ENCODE peak calls at places on chromosomes 16 and 17, in four cellular contexts. One of them, this sample, is unnamed.

GRCh38 chr17:14792751-14793150 is 472.4 kb downstream of the PMP22 start:
- DNase-seq in A549: no peak
- DNase-seq in GM12878: no peak
- DNase-seq in HepG2: no peak
- DNase-seq in this sample: no peak

GRCh38 chr17:46853896-46854444 is 2.6 kb downstream of the WNT9B start:
- DNase-seq in A549: no peak
- DNase-seq in GM12878: no peak
- DNase-seq in HepG2: no peak
- DNase-seq in this sample: no peak

GRCh38 chr16:80023865-80024264 is 423.3 kb upstream of the MAF start:
- DNase-seq in A549: peak; percentile 30
- DNase-seq in GM12878: no peak
- DNase-seq in HepG2: peak; percentile 9
- DNase-seq in this sample: no peak

GRCh38 chr17:38454528-38454927 is 26.3 kb downstream of the ARHGAP23 start:
- DNase-seq in A549: peak; percentile 97
- DNase-seq in GM12878: no peak
- DNase-seq in HepG2: no peak
- DNase-seq in this sample: peak; percentile 84

GRCh38 chr17:63406689-63407330 is 39.3 kb downstream of the CYB561 start:
- DNase-seq in A549: peak; percentile 87
- DNase-seq in GM12878: peak; percentile 40
- DNase-seq in HepG2: peak; percentile 92
- DNase-seq in this sample: peak; percentile 82

GRCh38 chr17:3744032-3744431 is 20.3 kb downstream of the HASPIN start:
- DNase-seq in A549: no peak
- DNase-seq in GM12878: no peak
- DNase-seq in HepG2: no peak
- DNase-seq in this sample: no peak

GRCh38 chr17:36094232-36094631 is 4.3 kb upstream of the CCL3 start:
- DNase-seq in A549: no peak
- DNase-seq in GM12878: no peak
- DNase-seq in HepG2: no peak
- DNase-seq in this sample: no peak

GRCh38 chr17:58338907-58339774 is 10.5 kb upstream of the TSPOAP1 start:
- DNase-seq in A549: no peak
- DNase-seq in GM12878: peak; percentile 87
- DNase-seq in HepG2: peak; percentile 38
- DNase-seq in this sample: peak; percentile 79

GRCh38 chr16:56279132-56279531 is 87.8 kb downstream of the GNAO1 start:
- DNase-seq in A549: no peak
- DNase-seq in GM12878: no peak
- DNase-seq in HepG2: no peak
- DNase-seq in this sample: no peak

DNA sequence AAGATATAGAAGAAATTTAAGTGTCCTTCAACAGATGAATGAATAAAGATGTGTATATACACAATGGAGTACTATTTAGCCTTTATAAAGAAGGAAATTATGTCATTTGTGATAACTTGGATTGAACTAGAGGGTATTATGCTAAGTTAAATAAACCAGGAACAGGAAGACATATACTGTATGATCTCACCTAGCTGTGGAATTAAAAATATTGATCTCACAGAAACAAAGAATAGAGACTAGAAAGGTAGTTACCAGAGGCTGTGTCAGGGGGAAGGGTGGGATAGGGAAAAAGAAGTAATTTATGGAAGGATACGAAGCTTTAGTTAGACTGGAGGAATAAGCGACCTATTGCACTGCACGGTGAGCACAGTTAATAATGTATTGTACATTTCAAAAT is 5.4 kb upstream of the ZNF267 start:
- DNase-seq in A549: no peak
- DNase-seq in GM12878: no peak
- DNase-seq in HepG2: no peak
- DNase-seq in this sample: no peak
- TF ChIP-seq PBX3 in A549: no peak
- TF ChIP-seq PBX3 in GM12878: no peak
- TF ChIP-seq PBX3 in HepG2: no peak
- TF ChIP-seq PBX3 in this sample: no peak

GRCh38 chr17:79930077-79930785 is 91.0 kb upstream of the CBX4 start:
- DNase-seq in A549: no peak
- DNase-seq in GM12878: no peak
- DNase-seq in HepG2: no peak
- DNase-seq in this sample: peak; percentile 85
- TF ChIP-seq PBX3 in A549: no peak
- TF ChIP-seq PBX3 in GM12878: no peak
- TF ChIP-seq PBX3 in HepG2: no peak
- TF ChIP-seq PBX3 in this sample: no peak

DNA sequence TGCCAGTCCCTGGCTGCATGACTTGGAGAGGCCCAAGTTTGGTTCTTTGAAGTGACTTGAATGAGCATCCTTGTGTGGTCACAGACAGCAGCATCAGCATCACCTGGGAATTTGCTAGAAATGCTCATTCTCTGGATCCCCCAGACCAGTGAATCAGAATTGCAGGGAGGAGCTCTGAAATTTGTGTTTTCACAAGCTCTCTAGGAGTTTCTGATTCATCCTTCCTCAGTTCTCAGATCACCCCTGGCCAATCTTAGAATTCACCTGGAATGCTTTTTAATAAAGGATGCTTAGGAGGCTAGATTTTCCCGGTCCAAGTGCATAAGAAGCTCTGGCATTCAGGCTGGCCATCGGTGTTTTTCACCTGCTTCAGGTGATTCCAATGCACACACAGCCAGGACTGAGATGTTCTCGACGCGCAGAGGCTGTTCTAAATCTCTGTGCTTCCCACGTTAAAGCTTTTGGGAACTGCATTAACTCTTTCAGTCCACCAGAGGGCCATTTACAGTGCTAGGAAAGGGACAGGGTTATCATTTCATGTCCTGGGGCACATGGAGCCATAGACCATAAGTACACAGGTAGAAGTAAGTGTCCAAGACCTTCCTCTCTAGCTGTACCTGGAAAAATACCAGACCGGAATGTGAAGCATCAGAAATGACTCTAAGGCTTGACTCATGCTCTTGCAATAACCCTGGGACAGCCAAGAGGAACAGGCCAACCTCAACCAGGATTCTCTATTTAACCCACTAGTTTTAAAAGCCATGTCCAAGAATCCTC is 85.7 kb upstream of the XYLT1 start:
- DNase-seq in A549: peak; percentile 13
- DNase-seq in GM12878: no peak
- DNase-seq in HepG2: peak; percentile 49
- DNase-seq in this sample: peak; percentile 58
- TF ChIP-seq PBX3 in A549: no peak
- TF ChIP-seq PBX3 in GM12878: no peak
- TF ChIP-seq PBX3 in HepG2: no peak
- TF ChIP-seq PBX3 in this sample: no peak

DNA sequence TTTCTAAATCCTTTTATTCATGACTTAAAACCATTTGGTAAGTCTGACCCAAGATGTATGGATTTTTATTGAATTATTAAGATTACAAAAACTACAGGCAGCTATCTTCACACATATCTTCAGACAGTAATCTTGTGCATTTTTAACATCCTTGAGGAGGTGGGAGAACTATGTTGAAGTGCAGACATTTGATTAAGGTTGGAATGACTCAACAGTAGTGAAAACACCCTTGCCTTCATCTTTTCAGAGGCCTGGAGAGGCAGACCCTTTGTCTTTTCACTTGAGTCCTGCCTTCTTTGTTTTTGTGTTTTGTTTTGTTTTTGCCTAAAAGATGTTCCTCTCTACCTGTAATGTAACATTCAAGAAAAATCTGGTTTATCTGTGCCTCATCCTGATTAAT is 240.2 kb upstream of the TBX2 start:
- DNase-seq in A549: no peak
- DNase-seq in GM12878: no peak
- DNase-seq in HepG2: no peak
- DNase-seq in this sample: no peak
- TF ChIP-seq PBX3 in A549: no peak
- TF ChIP-seq PBX3 in GM12878: no peak
- TF ChIP-seq PBX3 in HepG2: no peak
- TF ChIP-seq PBX3 in this sample: peak; percentile 26